ENCODE peak calls at places on chromosomes 1 and 21, in seven cellular contexts. One of them, this sample, is unnamed. For H3K4me1, the result is how much of the 10 kb centered on the place peaks cover.

GRCh38 chr1:201212461-201213055 is 21.9 kb downstream of the IGFN1 start:
- DNase-seq in lung: no peak
- DNase-seq in GM23338: no peak
- DNase-seq in stomach: no peak
- DNase-seq in right atrium auricular region: no peak
- DNase-seq in mucosa of descending colon: no peak
- DNase-seq in heart left ventricle: no peak
- DNase-seq in this sample: peak

GRCh38 chr1:15992187-15992553 is 11.9 kb upstream of the SRARP start:
- DNase-seq in lung: no peak
- DNase-seq in GM23338: no peak
- DNase-seq in stomach: no peak
- DNase-seq in right atrium auricular region: no peak
- DNase-seq in mucosa of descending colon: no peak
- DNase-seq in heart left ventricle: no peak
- DNase-seq in this sample: no peak

GRCh38 chr1:90781429-90782020 is 64.4 kb upstream of the BARHL2 start:
- DNase-seq in lung: no peak
- DNase-seq in GM23338: no peak
- DNase-seq in stomach: no peak
- DNase-seq in right atrium auricular region: no peak
- DNase-seq in mucosa of descending colon: no peak
- DNase-seq in heart left ventricle: no peak
- DNase-seq in this sample: no peak

GRCh38 chr21:17667256-17667655 is 54.6 kb upstream of the BTG3 start:
- DNase-seq in lung: no peak
- DNase-seq in GM23338: no peak
- DNase-seq in stomach: no peak
- DNase-seq in right atrium auricular region: no peak
- DNase-seq in mucosa of descending colon: no peak
- DNase-seq in heart left ventricle: no peak
- DNase-seq in this sample: no peak

GRCh38 chr1:20948091-20948490 is 161.0 kb upstream of the HP1BP3 start:
- DNase-seq in lung: no peak
- DNase-seq in GM23338: peak
- DNase-seq in stomach: no peak
- DNase-seq in right atrium auricular region: no peak
- DNase-seq in mucosa of descending colon: no peak
- DNase-seq in heart left ventricle: no peak
- DNase-seq in this sample: no peak

GRCh38 chr1:8661185-8662110 is 156.0 kb downstream of the RERE start:
- DNase-seq in lung: no peak
- DNase-seq in GM23338: peak
- DNase-seq in stomach: no peak
- DNase-seq in right atrium auricular region: no peak
- DNase-seq in mucosa of descending colon: no peak
- DNase-seq in heart left ventricle: peak
- DNase-seq in this sample: no peak

GRCh38 chr21:44347911-44348451 is 5.4 kb upstream of the TRPM2 start:
- DNase-seq in lung: peak
- DNase-seq in GM23338: no peak
- DNase-seq in stomach: no peak
- DNase-seq in right atrium auricular region: no peak
- DNase-seq in mucosa of descending colon: peak
- DNase-seq in heart left ventricle: no peak
- DNase-seq in this sample: no peak

GRCh38 chr1:228897901-228898300 is 162.6 kb downstream of the RHOU start:
- DNase-seq in lung: no peak
- DNase-seq in GM23338: no peak
- DNase-seq in stomach: no peak
- DNase-seq in right atrium auricular region: no peak
- DNase-seq in mucosa of descending colon: no peak
- DNase-seq in heart left ventricle: no peak
- DNase-seq in this sample: no peak

GRCh38 chr1:244049142-244049968 is 1.7 kb upstream of the ZBTB18 start:
- DNase-seq in lung: no peak
- DNase-seq in GM23338: peak
- DNase-seq in stomach: no peak
- DNase-seq in right atrium auricular region: no peak
- DNase-seq in mucosa of descending colon: peak
- DNase-seq in heart left ventricle: peak
- DNase-seq in this sample: peak

GRCh38 chr1:78092686-78093085 is 46.9 kb downstream of the GIPC2 start:
- DNase-seq in lung: no peak
- DNase-seq in GM23338: no peak
- DNase-seq in stomach: no peak
- DNase-seq in right atrium auricular region: no peak
- DNase-seq in mucosa of descending colon: no peak
- DNase-seq in heart left ventricle: no peak
- DNase-seq in this sample: no peak

GRCh38 chr1:201570886-201571624 is 32.1 kb downstream of the NAV1 start:
- DNase-seq in lung: no peak
- DNase-seq in GM23338: no peak
- DNase-seq in stomach: no peak
- DNase-seq in right atrium auricular region: no peak
- DNase-seq in mucosa of descending colon: no peak
- DNase-seq in heart left ventricle: no peak
- DNase-seq in this sample: no peak

GRCh38 chr1:37951041-37951782 is 4.4 kb upstream of the INPP5B start:
- DNase-seq in lung: no peak
- DNase-seq in GM23338: no peak
- DNase-seq in stomach: no peak
- DNase-seq in right atrium auricular region: no peak
- DNase-seq in mucosa of descending colon: no peak
- DNase-seq in heart left ventricle: no peak
- DNase-seq in this sample: no peak

GRCh38 chr1:107724648-107725047 is 240.3 kb downstream of the VAV3 start:
- DNase-seq in lung: no peak
- DNase-seq in GM23338: no peak
- DNase-seq in stomach: no peak
- DNase-seq in right atrium auricular region: no peak
- DNase-seq in mucosa of descending colon: no peak
- DNase-seq in heart left ventricle: no peak
- DNase-seq in this sample: no peak

GRCh38 chr21:17387030-17387617 is 125.7 kb upstream of the CXADR start:
- DNase-seq in lung: peak
- DNase-seq in GM23338: peak
- DNase-seq in stomach: peak
- DNase-seq in right atrium auricular region: no peak
- DNase-seq in mucosa of descending colon: no peak
- DNase-seq in heart left ventricle: peak
- DNase-seq in this sample: no peak

GRCh38 chr21:42262826-42263225 is 43.9 kb downstream of the ABCG1 start:
- DNase-seq in lung: peak
- DNase-seq in GM23338: no peak
- DNase-seq in stomach: peak
- DNase-seq in right atrium auricular region: peak
- DNase-seq in mucosa of descending colon: no peak
- DNase-seq in heart left ventricle: peak
- DNase-seq in this sample: peak

GRCh38 chr1:71157151-71157550 is 76.3 kb upstream of the ZRANB2 start:
- DNase-seq in lung: no peak
- DNase-seq in GM23338: no peak
- DNase-seq in stomach: no peak
- DNase-seq in right atrium auricular region: no peak
- DNase-seq in mucosa of descending colon: no peak
- DNase-seq in heart left ventricle: no peak
- DNase-seq in this sample: no peak

GRCh38 chr21:45866473-45867010 is 115.0 kb upstream of the COL6A1 start:
- DNase-seq in lung: no peak
- DNase-seq in GM23338: no peak
- DNase-seq in stomach: peak
- DNase-seq in right atrium auricular region: no peak
- DNase-seq in mucosa of descending colon: no peak
- DNase-seq in heart left ventricle: no peak
- DNase-seq in this sample: no peak

GRCh38 chr1:41485605-41486004 is 1.1 kb upstream of the EDN2 start:
- DNase-seq in lung: no peak
- DNase-seq in GM23338: no peak
- DNase-seq in stomach: no peak
- DNase-seq in right atrium auricular region: no peak
- DNase-seq in mucosa of descending colon: peak
- DNase-seq in heart left ventricle: no peak
- DNase-seq in this sample: no peak

DNA sequence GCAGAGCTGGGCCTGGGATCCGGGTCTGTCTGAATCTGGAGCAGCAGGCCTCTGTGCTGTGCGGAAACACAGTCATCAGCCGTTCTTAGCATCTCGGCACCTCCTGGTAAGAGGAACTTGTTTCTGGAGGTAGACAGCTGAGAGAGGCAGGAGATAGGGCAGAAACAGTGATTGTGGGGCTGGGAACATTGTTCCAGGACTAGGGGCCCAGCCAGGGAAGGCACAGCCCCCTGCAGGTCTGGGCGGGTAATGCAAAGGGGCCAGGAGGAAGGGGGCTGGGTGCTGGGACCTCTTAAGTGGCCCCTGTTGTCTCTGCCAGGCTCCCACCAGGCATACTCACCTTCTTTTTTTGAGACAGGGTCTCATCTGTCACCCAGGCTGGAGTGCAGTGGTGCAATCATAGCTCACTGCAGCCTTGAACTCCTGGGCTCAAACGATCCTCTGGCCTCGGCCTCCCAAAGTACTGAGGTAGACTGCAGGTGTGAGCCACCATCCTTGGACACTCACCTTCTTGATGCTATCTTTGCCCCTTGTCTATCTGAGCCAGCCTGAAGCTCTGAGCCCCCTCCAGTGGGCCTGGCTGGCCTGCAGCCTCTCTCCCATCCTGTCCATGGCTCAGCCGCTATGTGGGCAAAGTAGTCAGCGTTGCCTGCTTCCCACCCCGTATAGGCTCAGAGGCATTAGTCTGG is 134.3 kb upstream of the ZBTB40 start:
- DNase-seq in lung: no peak
- DNase-seq in GM23338: peak
- DNase-seq in stomach: no peak
- DNase-seq in right atrium auricular region: no peak
- DNase-seq in mucosa of descending colon: no peak
- DNase-seq in heart left ventricle: no peak
- DNase-seq in this sample: no peak
- TF ChIP-seq CTCF in lung: no peak
- TF ChIP-seq CTCF in GM23338: peak
- TF ChIP-seq CTCF in stomach: peak
- TF ChIP-seq CTCF in right atrium auricular region: no peak
- TF ChIP-seq CTCF in mucosa of descending colon: no peak
- TF ChIP-seq CTCF in heart left ventricle: no peak
- TF ChIP-seq CTCF in this sample: no peak

GRCh38 chr1:205526431-205526830 is 22.0 kb downstream of the CDK18 start:
- DNase-seq in lung: no peak
- DNase-seq in GM23338: no peak
- DNase-seq in stomach: no peak
- DNase-seq in right atrium auricular region: no peak
- DNase-seq in mucosa of descending colon: no peak
- DNase-seq in heart left ventricle: no peak
- DNase-seq in this sample: no peak
- H3K4me1 ChIP-seq in lung: under half
- H3K4me1 ChIP-seq in GM23338: under half
- H3K4me1 ChIP-seq in stomach: under half
- H3K4me1 ChIP-seq in right atrium auricular region: half or more
- H3K4me1 ChIP-seq in mucosa of descending colon: under half
- H3K4me1 ChIP-seq in heart left ventricle: under half
- H3K4me1 ChIP-seq in this sample: under half

DNA sequence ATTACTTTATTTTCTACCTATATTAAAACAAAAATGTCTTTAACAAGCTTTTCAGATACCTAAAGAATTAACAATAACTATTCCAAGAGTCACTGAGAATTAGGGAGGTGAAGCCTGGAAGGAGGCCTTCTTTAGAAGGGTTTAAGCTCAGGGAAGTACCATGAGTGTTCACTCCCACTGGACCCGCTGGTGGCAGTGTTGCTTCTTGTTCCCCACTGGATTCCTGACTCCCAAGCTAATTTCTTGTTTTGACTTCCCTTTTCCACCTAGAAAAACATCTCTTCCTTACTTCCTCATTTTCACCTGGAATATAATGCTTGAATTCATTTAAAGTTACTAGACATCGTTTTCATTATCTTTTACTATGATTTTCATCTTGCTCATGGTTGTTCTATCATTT is 264.2 kb downstream of the HMCN1 start:
- DNase-seq in lung: no peak
- DNase-seq in GM23338: peak
- DNase-seq in stomach: no peak
- DNase-seq in right atrium auricular region: no peak
- DNase-seq in mucosa of descending colon: no peak
- DNase-seq in heart left ventricle: no peak
- DNase-seq in this sample: no peak
- TF ChIP-seq CTCF in lung: no peak
- TF ChIP-seq CTCF in GM23338: no peak
- TF ChIP-seq CTCF in stomach: no peak
- TF ChIP-seq CTCF in right atrium auricular region: no peak
- TF ChIP-seq CTCF in mucosa of descending colon: no peak
- TF ChIP-seq CTCF in heart left ventricle: no peak
- TF ChIP-seq CTCF in this sample: no peak

GRCh38 chr1:221783437-221783836 is 41.5 kb upstream of the DUSP10 start:
- DNase-seq in lung: no peak
- DNase-seq in GM23338: no peak
- DNase-seq in stomach: no peak
- DNase-seq in right atrium auricular region: no peak
- DNase-seq in mucosa of descending colon: no peak
- DNase-seq in heart left ventricle: no peak
- DNase-seq in this sample: no peak
- H3K4me1 ChIP-seq in lung: under half
- H3K4me1 ChIP-seq in GM23338: under half
- H3K4me1 ChIP-seq in stomach: under half
- H3K4me1 ChIP-seq in right atrium auricular region: under half
- H3K4me1 ChIP-seq in mucosa of descending colon: under half
- H3K4me1 ChIP-seq in heart left ventricle: under half
- H3K4me1 ChIP-seq in this sample: under half